ENCODE peak calls at places on chromosomes 1 and 21, in nine cellular contexts. U is adipocyte; C is CD8-positive, alpha-beta T cell; I is CD8-positive, alpha-beta memory T cell; Q is neuronal stem cell; P is CD4-positive, alpha-beta memory T cell; K is psoas muscle; Z is heart left ventricle; D is heart right ventricle. X is an unnamed sample.

GRCh38 chr1:66480162-66480561 is 53.8 kb upstream of the SGIP1 start:
- DNase-seq in K (no peak), I (no peak), C (no peak), D (no peak), Q (no peak), Z (no peak), P (no peak), U (no peak), X (no peak)

GRCh38 chr21:34894401-34894800 is 154.7 kb downstream of the RUNX1 start:
- DNase-seq in U (no peak), K (no peak), D (no peak), Q (no peak), P (no peak), Z (no peak), I (no peak), C (no peak), X (no peak)

GRCh38 chr1:89635825-89636815 is 3.2 kb downstream of the LRRC8C start:
- DNase-seq in K (no peak), P (no peak), Q (no peak), Z (no peak), I (no peak), D (no peak), U (peak; percentile 57), C (no peak), X (no peak)

GRCh38 chr1:187417524-187417923 is 588.8 kb downstream of the PLA2G4A start:
- DNase-seq in U (no peak), Z (no peak), I (no peak), K (no peak), Q (no peak), C (no peak), P (no peak), D (no peak), X (no peak)

GRCh38 chr1:229998980-229999379 is 68.1 kb upstream of the GALNT2 start:
- DNase-seq in Z (no peak), K (no peak), I (no peak), Q (no peak), C (no peak), D (peak; percentile 15), P (no peak), U (no peak), X (no peak)

GRCh38 chr21:38958940-38959685 is 153.4 kb downstream of the ETS2 start:
- DNase-seq in U (peak; percentile 74), I (no peak), P (no peak), C (no peak), K (peak; percentile 24), Z (peak; percentile 50), Q (no peak), D (peak; percentile 47), X (no peak)

GRCh38 chr1:8797230-8797629 is 20.2 kb downstream of the RERE start:
- DNase-seq in I (no peak), C (no peak), U (no peak), P (no peak), K (no peak), Q (no peak), Z (no peak), D (no peak), X (no peak)

GRCh38 chr1:171313835-171314320 is at the start of gene FMO4:
- DNase-seq in Z (peak; percentile 97), C (peak; percentile 77), P (peak; percentile 92), K (peak; percentile 70), I (peak; percentile 51), U (peak; percentile 100), D (peak; percentile 98), Q (peak; percentile 88), X (peak; percentile 73)

GRCh38 chr1:71656902-71657301 is 576.1 kb upstream of the ZRANB2 start:
- DNase-seq in C (no peak), U (peak; percentile 53), D (no peak), K (no peak), Q (no peak), I (no peak), Z (no peak), P (no peak), X (no peak)

GRCh38 chr1:186404454-186405051 is 28.9 kb downstream of the ODR4 start:
- DNase-seq in D (no peak), K (no peak), C (no peak), U (peak; percentile 75), I (no peak), P (peak; percentile 52), Q (peak; percentile 4), Z (no peak), X (no peak)

GRCh38 chr1:44326066-44326701 is 28.9 kb downstream of the ERI3 start:
- DNase-seq in P (no peak), C (no peak), Z (no peak), Q (no peak), D (no peak), I (no peak), K (no peak), U (peak; percentile 69), X (no peak)

GRCh38 chr1:155205035-155205434 is 2.7 kb downstream of the THBS3 start:
- DNase-seq in U (no peak), P (no peak), Z (no peak), Q (no peak), I (no peak), K (no peak), C (no peak), D (no peak), X (no peak)

GRCh38 chr1:166579835-166580488 is 259.3 kb upstream of the POGK start:
- DNase-seq in Z (no peak), D (no peak), P (no peak), C (no peak), Q (no peak), I (no peak), U (no peak), K (no peak), X (no peak)

GRCh38 chr1:153627797-153628626 is at the start of gene S100A1:
- DNase-seq in Z (peak; percentile 82), C (no peak), D (peak; percentile 84), K (peak; percentile 77), U (no peak), I (no peak), Q (no peak), P (no peak), X (peak; percentile 81)

GRCh38 chr1:63857478-63857877 is 83.7 kb downstream of the ROR1 start:
- DNase-seq in P (no peak), D (no peak), C (no peak), Q (no peak), K (no peak), U (no peak), I (no peak), Z (no peak), X (no peak)

GRCh38 chr1:224851210-224851849 is 78.1 kb upstream of the DNAH14 start:
- DNase-seq in C (peak; percentile 47), U (peak; percentile 62), I (peak; percentile 21), K (peak; percentile 39), P (peak; percentile 12), Q (peak; percentile 38), D (peak; percentile 18), Z (peak; percentile 17), X (peak; percentile 40)

GRCh38 chr21:37546949-37547614 is 180.5 kb downstream of the DYRK1A start:
- DNase-seq in Q (no peak), Z (no peak), U (no peak), C (no peak), P (no peak), K (no peak), D (no peak), I (no peak), X (no peak)

GRCh38 chr1:93437976-93438605 is 9.8 kb upstream of the FNBP1L start:
- DNase-seq in D (no peak), C (no peak), U (peak; percentile 83), Q (peak; percentile 11), K (no peak), I (no peak), Z (no peak), P (peak; percentile 37), X (no peak)

GRCh38 chr1:208431721-208432120 is 187.5 kb upstream of the PLXNA2 start:
- DNase-seq in K (no peak), Z (no peak), I (no peak), U (peak; percentile 73), Q (no peak), P (no peak), C (no peak), D (no peak), X (no peak)

GRCh38 chr1:21321963-21322680 is 31.9 kb upstream of the ECE1 start:
- DNase-seq in K (no peak), C (no peak), P (no peak), D (no peak), I (no peak), Q (no peak), U (no peak), Z (no peak), X (no peak)

GRCh38 chr1:40704817-40705733 is 13.6 kb downstream of the NFYC start:
- DNase-seq in U (no peak), K (no peak), C (no peak), D (no peak), P (no peak), Q (no peak), I (no peak), Z (no peak), X (no peak)

DNA sequence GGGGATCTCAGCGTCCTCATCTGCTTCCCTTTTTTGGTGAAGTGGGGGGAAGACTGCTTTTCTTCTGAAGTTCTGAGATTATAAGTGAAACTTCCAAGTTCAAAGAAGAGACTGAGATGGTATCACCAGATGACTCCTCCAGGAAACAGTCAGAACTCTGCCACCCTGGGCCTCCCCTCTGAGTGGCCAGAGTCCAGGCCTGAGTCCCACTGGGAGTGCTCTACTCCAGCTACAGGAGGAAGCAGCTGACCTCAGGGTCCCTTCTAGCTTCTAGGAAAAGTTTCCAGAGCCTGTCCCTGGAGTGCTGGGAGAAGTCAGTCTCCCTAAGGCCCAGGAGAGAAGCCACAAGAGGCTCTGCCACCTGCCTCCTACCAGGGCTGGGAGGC is 104.7 kb downstream of the CASZ1 start:
- DNase-seq in U (no peak), K (no peak), Z (no peak), C (no peak), I (no peak), Q (no peak), D (no peak), P (no peak), X (no peak)
- H3K4me1 ChIP-seq in U (no peaks in the 10 kb centered on the region), K (peaks cover 80% of the 10 kb centered on the region), Z (peaks cover 54% of the 10 kb centered on the region), C (peaks cover 17% of the 10 kb centered on the region), I (peaks cover 18% of the 10 kb centered on the region), Q (peaks cover 7% of the 10 kb centered on the region), D (peaks cover 81% of the 10 kb centered on the region), P (peaks cover 21% of the 10 kb centered on the region), X (peaks cover 90% of the 10 kb centered on the region)

GRCh38 chr1:235077571-235078479 is 50.8 kb downstream of the TOMM20 start:
- DNase-seq in Z (no peak), P (no peak), U (no peak), D (no peak), K (peak; percentile 44), C (no peak), I (no peak), Q (no peak), X (no peak)
- H3K4me3 ChIP-seq in Z (no peak overlapping the region), P (no peak overlapping the region), U (no peak overlapping the region), D (no peak overlapping the region), K (no peak overlapping the region), C (no peak overlapping the region), I (no peak overlapping the region), Q (no peak overlapping the region), X (no peak overlapping the region)

GRCh38 chr21:27818847-27819246 is 852.0 kb upstream of the ADAMTS5 start:
- DNase-seq in I (no peak), Q (no peak), C (no peak), D (no peak), Z (no peak), P (no peak), K (no peak), U (peak; percentile 62), X (no peak)
- H3K4me1 ChIP-seq in I (no peaks in the 10 kb centered on the region), Q (no peaks in the 10 kb centered on the region), C (no peaks in the 10 kb centered on the region), D (peaks cover 14% of the 10 kb centered on the region), Z (no peaks in the 10 kb centered on the region), P (no peaks in the 10 kb centered on the region), K (peaks cover 14% of the 10 kb centered on the region), U (peaks cover 7% of the 10 kb centered on the region), X (peaks cover 24% of the 10 kb centered on the region)

GRCh38 chr1:147236959-147237791 is 5.3 kb upstream of the CHD1L start:
- DNase-seq in U (no peak), D (no peak), Q (no peak), I (no peak), P (no peak), C (no peak), Z (no peak), K (no peak), X (no peak)
- H3K4me3 ChIP-seq in U (no peak overlapping the region), D (no peak overlapping the region), Q (no peak overlapping the region), I (no peak overlapping the region), P (no peak overlapping the region), C (no peak overlapping the region), Z (no peak overlapping the region), K (no peak overlapping the region), X (no peak overlapping the region)

X was measured in left ventricle myocardium inferior.